ENCODE peak calls at places on chromosomes 12 and 14, in four cellular contexts. L is uterus; C is CD8-positive, alpha-beta memory T cell; T is thoracic aorta. E is an unnamed sample. For H3K4me1, the result is how much of the 10 kb centered on the place peaks cover.

GRCh38 chr14:35747379-35747778 is 61.7 kb downstream of the RALGAPA1 start:
- DNase-seq in L (no peak), T (no peak), C (no peak), E (no peak)

GRCh38 chr14:49019467-49020100 is 566.6 kb downstream of the RPS29 start:
- DNase-seq in L (no peak), T (no peak), C (no peak), E (no peak)

GRCh38 chr12:24950231-24950834 is 1.4 kb upstream of the BCAT1 start:
- DNase-seq in T (no peak), L (no peak), C (no peak), E (no peak)

GRCh38 chr12:107684990-107685359 is 624 bp upstream of the PWP1 start:
- DNase-seq in T (no peak), L (no peak), C (no peak), E (peak)

GRCh38 chr12:80195143-80195726 is 95.9 kb downstream of the OTOGL start:
- DNase-seq in T (no peak), L (no peak), C (no peak), E (peak)

GRCh38 chr12:40144023-40144422 is 38.1 kb upstream of the SLC2A13 start:
- DNase-seq in C (no peak), L (no peak), T (no peak), E (no peak)

GRCh38 chr12:110100315-110100970 is 23.7 kb upstream of the IFT81 start:
- DNase-seq in L (peak), C (peak), T (peak), E (peak)

GRCh38 chr14:59189281-59189821 is 884 bp downstream of the DAAM1 start:
- DNase-seq in T (no peak), C (no peak), L (peak), E (peak)

GRCh38 chr14:31441273-31442110 is 15.8 kb downstream of the DTD2 start:
- DNase-seq in C (no peak), L (no peak), T (no peak), E (no peak)

GRCh38 chr14:63467440-63468072 is 75.6 kb downstream of the PPP2R5E start:
- DNase-seq in T (no peak), L (no peak), C (no peak), E (no peak)

GRCh38 chr14:75848337-75848736 is 133.5 kb downstream of the TGFB3 start:
- DNase-seq in C (no peak), L (no peak), T (no peak), E (no peak)

GRCh38 chr12:94140556-94140955 is 7.8 kb upstream of the PLXNC1 start:
- DNase-seq in L (no peak), T (no peak), C (peak), E (no peak)

GRCh38 chr14:104855532-104856090 is 9.5 kb upstream of the CEP170B start:
- DNase-seq in C (no peak), L (no peak), T (no peak), E (no peak)

GRCh38 chr14:24710403-24711063 is 76.5 kb upstream of the GZMB start:
- DNase-seq in L (peak), C (peak), T (no peak), E (peak)

GRCh38 chr12:4118601-4119156 is 154.9 kb upstream of the CCND2 start:
- DNase-seq in C (no peak), L (no peak), T (no peak), E (peak)

DNA sequence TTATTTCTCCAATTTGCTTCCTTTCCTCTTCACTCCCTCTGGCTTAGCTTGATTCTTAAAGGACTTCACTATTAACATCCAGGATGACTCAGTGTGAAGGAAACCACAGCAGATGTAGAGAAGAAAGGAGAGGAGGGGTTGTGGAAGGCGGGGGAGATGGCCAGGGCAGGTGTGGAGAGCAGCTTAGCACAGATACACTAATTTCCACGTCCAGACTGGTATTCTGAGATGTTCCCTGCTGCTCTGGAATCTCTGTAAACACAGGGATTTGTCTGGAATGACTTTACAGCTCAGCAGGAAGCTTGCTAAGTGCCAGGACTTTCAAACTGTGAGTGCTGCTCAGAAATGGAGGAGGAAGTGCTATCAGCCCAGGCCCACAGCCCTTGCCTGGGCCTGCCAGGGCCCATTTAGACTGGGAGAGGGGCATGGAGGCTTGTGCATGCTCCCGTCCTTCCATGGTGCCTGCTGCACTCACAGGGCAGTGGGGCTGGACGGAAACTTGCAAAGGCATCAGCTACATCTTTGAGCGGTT is 202.5 kb upstream of the DDHD1 start:
- DNase-seq in C (no peak), L (no peak), T (no peak), E (no peak)
- H3K4me3 ChIP-seq in C (no peak), L (no peak), T (no peak), E (no peak)

DNA sequence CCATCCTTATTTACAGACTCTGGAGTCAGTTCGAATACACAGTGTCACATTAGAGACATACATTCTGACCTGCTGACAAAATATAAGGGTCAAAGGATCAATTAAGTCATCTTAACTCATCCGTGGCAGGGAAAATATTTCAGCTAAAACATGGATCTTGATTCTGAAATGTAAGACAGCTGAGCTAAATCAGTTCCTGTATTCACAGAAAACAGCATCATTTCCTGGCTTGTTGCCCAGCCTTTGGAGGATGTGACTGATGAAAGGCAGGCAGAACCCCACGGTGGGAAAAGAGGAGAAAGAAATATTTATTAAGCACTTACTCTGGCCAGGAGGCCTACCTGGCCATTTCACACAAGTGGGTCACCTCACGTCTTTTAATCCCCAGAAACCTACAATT is 101.9 kb downstream of the GAS2L3 start:
- DNase-seq in L (no peak), C (no peak), T (no peak), E (peak)
- H3K4me1 ChIP-seq in L (under half), C (under half), T (under half), E (under half)

GRCh38 chr14:72743626-72744025 is 150.3 kb downstream of the DPF3 start:
- DNase-seq in L (no peak), C (no peak), T (no peak), E (peak)
- H3K27ac ChIP-seq in L (no peak), C (no peak), T (peak), E (peak)

GRCh38 chr12:10097521-10097920 is 1.3 kb downstream of the CLEC1A start:
- DNase-seq in T (no peak), L (no peak), C (no peak), E (no peak)
- H3K4me3 ChIP-seq in T (no peak), L (no peak), C (no peak), E (no peak)

GRCh38 chr12:68617160-68617926 is 6.6 kb downstream of the RAP1B start:
- DNase-seq in T (no peak), C (no peak), L (no peak), E (no peak)
- H3K4me1 ChIP-seq in T (half or more), C (half or more), L (under half), E (half or more)

DNA sequence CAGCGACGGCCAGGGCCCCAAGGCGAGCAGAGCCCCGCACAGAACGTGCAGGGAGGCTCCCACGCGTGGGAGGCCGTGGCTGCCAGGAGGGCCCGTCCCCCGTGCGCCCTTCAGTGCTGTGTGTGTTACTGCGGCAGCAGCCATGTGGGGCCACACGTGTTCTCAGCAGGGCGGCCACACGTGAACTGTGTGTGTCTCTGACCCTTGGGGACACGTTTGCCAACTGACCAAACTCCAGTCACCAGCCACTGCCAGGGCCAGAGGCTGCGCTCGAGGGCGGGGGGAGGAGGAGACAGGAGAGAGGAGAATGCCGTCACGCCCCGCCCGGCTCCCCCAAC is 57.7 kb downstream of the GALNT9 start:
- DNase-seq in L (no peak), C (no peak), T (no peak), E (no peak)
- H3K27ac ChIP-seq in L (no peak), C (no peak), T (no peak), E (no peak)

GRCh38 chr12:111156304-111156703 is 212.6 kb downstream of the PHETA1 start:
- DNase-seq in T (no peak), L (no peak), C (no peak), E (no peak)

GRCh38 chr12:111161898-111162297 is 207.0 kb downstream of the PHETA1 start:
- DNase-seq in L (no peak), T (no peak), C (no peak), E (no peak)

GRCh38 chr12:111160350-111161142 is 208.3 kb downstream of the PHETA1 start:
- DNase-seq in L (no peak), C (no peak), T (no peak), E (no peak)

GRCh38 chr12:111157486-111157885 is 211.4 kb downstream of the PHETA1 start:
- DNase-seq in C (no peak), L (no peak), T (no peak), E (no peak)

GRCh38 chr12:111158992-111159391 is 209.9 kb downstream of the PHETA1 start:
- DNase-seq in C (no peak), T (no peak), L (no peak), E (no peak)
- H3K4me3 ChIP-seq in C (no peak), T (no peak), L (no peak), E (no peak)

GRCh38 chr12:57241556-57242310 is 9.3 kb downstream of the STAC3 start:
- DNase-seq in L (no peak), T (no peak), C (no peak), E (no peak)
- H3K4me1 ChIP-seq in L (under half), T (half or more), C (half or more), E (half or more)

GRCh38 chr12:121781751-121782615 is 11.5 kb downstream of the RHOF start:
- DNase-seq in L (no peak), C (peak), T (no peak), E (no peak)
- H3K27ac ChIP-seq in L (peak), C (peak), T (no peak), E (no peak)

GRCh38 chr12:10718279-10718821 is 4.8 kb downstream of the YBX3 start:
- DNase-seq in T (no peak), L (no peak), C (no peak), E (no peak)

GRCh38 chr12:10715491-10715890 is 7.6 kb downstream of the YBX3 start:
- DNase-seq in T (no peak), L (no peak), C (peak), E (no peak)

GRCh38 chr12:10717410-10717809 is 5.7 kb downstream of the YBX3 start:
- DNase-seq in L (no peak), C (no peak), T (no peak), E (no peak)

GRCh38 chr12:10716704-10717315 is 6.3 kb downstream of the YBX3 start:
- DNase-seq in C (no peak), T (peak), L (peak), E (peak)

GRCh38 chr12:10716277-10716676 is 6.8 kb downstream of the YBX3 start:
- DNase-seq in C (no peak), T (no peak), L (no peak), E (no peak)
- H3K4me3 ChIP-seq in C (no peak), T (peak), L (no peak), E (no peak)

E was measured in body of pancreas.